ENCODE peak calls at places on chromosomes 2 and 18, in eight cellular contexts. N is osteocyte; Q is EL; A is activated gamma-delta T cell treated with Interleukin-2 at 50 U/mL for 16 hours; V is LoVo; P is right cardiac atrium; C is stimulated activated CD4-positive, alpha-beta T cell treated with anti-CD3 and anti-CD28 coated beads, Interleukin-4, amount 100 ng/mL, for 1 hour; S is iris pigment epithelial cell. U is an unnamed sample.

GRCh38 chr2:46298522-46299351 is 1.5 kb downstream of the EPAS1 start:
- DNase-seq in P (peak), C (peak), N (peak), Q (peak), S (peak), A (peak), V (peak), U (peak)

GRCh38 chr18:41579185-41579584 is 375.8 kb upstream of the PIK3C3 start:
- DNase-seq in A (no peak), Q (no peak), C (no peak), V (no peak), P (no peak), S (no peak), N (no peak), U (no peak)

GRCh38 chr2:101524811-101525430 is 50.0 kb upstream of the RFX8 start:
- DNase-seq in S (no peak), V (no peak), Q (no peak), C (no peak), N (no peak), P (no peak), A (no peak), U (no peak)

GRCh38 chr18:46448347-46448746 is 208.7 kb downstream of the LOXHD1 start:
- DNase-seq in N (no peak), S (no peak), A (no peak), P (no peak), C (no peak), Q (no peak), V (no peak), U (no peak)

GRCh38 chr2:227407601-227408089 is 19.9 kb upstream of the SCYGR1 start:
- DNase-seq in C (no peak), A (no peak), N (no peak), V (no peak), S (peak), Q (peak), P (peak), U (no peak)

GRCh38 chr2:218020966-218021535 is 18.3 kb upstream of the TNS1 start:
- DNase-seq in S (no peak), A (no peak), V (no peak), P (no peak), Q (no peak), N (no peak), C (no peak), U (no peak)

GRCh38 chr2:174012347-174013309 is 47.5 kb upstream of the SP3 start:
- DNase-seq in C (peak), S (peak), Q (peak), N (no peak), V (no peak), A (peak), P (peak), U (peak)

GRCh38 chr18:58216071-58216471 is 172.0 kb downstream of the NEDD4L start:
- DNase-seq in S (no peak), P (no peak), V (no peak), C (no peak), A (no peak), Q (peak), N (no peak), U (no peak)

GRCh38 chr18:7567487-7568425 is 640 bp downstream of the PTPRM start:
- DNase-seq in P (peak), V (no peak), C (peak), Q (peak), A (no peak), S (peak), N (peak), U (peak)

GRCh38 chr2:207437857-207438166 is 92.0 kb upstream of the CREB1 start:
- DNase-seq in A (no peak), S (no peak), C (no peak), N (no peak), P (no peak), V (no peak), Q (no peak), U (no peak)

GRCh38 chr2:231308631-231309414 is 86.7 kb upstream of the B3GNT7 start:
- DNase-seq in Q (no peak), V (no peak), C (no peak), A (no peak), S (peak), P (no peak), N (peak), U (no peak)

GRCh38 chr2:31384771-31385276 is 29.7 kb downstream of the XDH start:
- DNase-seq in A (no peak), C (no peak), N (no peak), Q (peak), V (peak), S (peak), P (no peak), U (no peak)

GRCh38 chr2:218981390-218982311 is 3.3 kb downstream of the FEV start:
- DNase-seq in Q (peak), P (no peak), C (peak), S (no peak), N (peak), V (no peak), A (no peak), U (no peak)

GRCh38 chr2:174495365-174496012 is 8.7 kb upstream of the GPR155 start:
- DNase-seq in P (no peak), S (peak), A (no peak), N (no peak), V (no peak), Q (no peak), C (no peak), U (no peak)

GRCh38 chr18:47343291-47343690 is 91.8 kb upstream of the SKOR2 start:
- DNase-seq in V (no peak), A (no peak), P (no peak), Q (peak), N (peak), S (no peak), C (no peak), U (no peak)

GRCh38 chr2:108825254-108825653 is 38.7 kb downstream of the CCDC138 start:
- DNase-seq in A (no peak), Q (no peak), N (no peak), S (peak), C (no peak), P (no peak), V (no peak), U (no peak)

GRCh38 chr18:69586581-69586980 is 185.9 kb downstream of the DOK6 start:
- DNase-seq in S (no peak), N (no peak), V (no peak), Q (no peak), P (no peak), A (no peak), C (no peak), U (no peak)

GRCh38 chr2:10048501-10049171 is 5.3 kb downstream of the KLF11 start:
- DNase-seq in V (peak), A (no peak), C (no peak), N (no peak), Q (peak), P (peak), S (peak), U (no peak)

GRCh38 chr2:3033315-3033714 is 344.3 kb downstream of the EIPR1 start:
- DNase-seq in N (peak), P (no peak), V (no peak), Q (no peak), A (no peak), S (no peak), C (no peak), U (no peak)

GRCh38 chr2:135072125-135072997 is 20.3 kb downstream of the RAB3GAP1 start:
- DNase-seq in A (no peak), Q (no peak), N (no peak), S (no peak), P (no peak), V (no peak), C (no peak), U (no peak)

GRCh38 chr18:58241877-58242276 is 197.9 kb downstream of the NEDD4L start:
- DNase-seq in C (no peak), N (peak), A (no peak), Q (peak), V (no peak), P (no peak), S (peak), U (no peak)

U was measured in activated CD4-positive, CD25-positive, alpha-beta regulatory T cell treated with anti-CD3 and anti-CD28 coated beads, Interleukin-2, amount 50 U/mL, for 72 hours.